ENCODE peak calls at places on chromosomes 2 and 18, in eight cellular contexts. One of them, this sample, is unnamed.

GRCh38 chr18:11377766-11378540 is 228.6 kb upstream of the PIEZO2 start:
- DNase-seq in GM23248: no peak
- DNase-seq in HCT116: no peak
- DNase-seq in H9: no peak
- DNase-seq in trophoblast cell: no peak
- DNase-seq in fibroblast of lung: no peak
- DNase-seq in IMR-90: no peak
- DNase-seq in endothelial cell of umbilical vein: no peak
- DNase-seq in this sample: no peak

GRCh38 chr2:141027221-141027620 is 1103.6 kb downstream of the LRP1B start:
- DNase-seq in trophoblast cell: no peak
- DNase-seq in fibroblast of lung: no peak
- DNase-seq in endothelial cell of umbilical vein: peak; percentile 60
- DNase-seq in IMR-90: no peak
- DNase-seq in GM23248: no peak
- DNase-seq in HCT116: no peak
- DNase-seq in H9: no peak
- DNase-seq in this sample: peak; percentile 2

GRCh38 chr2:222381556-222381955 is 42.8 kb upstream of the SGPP2 start:
- DNase-seq in HCT116: no peak
- DNase-seq in trophoblast cell: no peak
- DNase-seq in endothelial cell of umbilical vein: no peak
- DNase-seq in fibroblast of lung: no peak
- DNase-seq in IMR-90: no peak
- DNase-seq in H9: no peak
- DNase-seq in GM23248: no peak
- DNase-seq in this sample: no peak

GRCh38 chr2:186757009-186757408 is 63.1 kb downstream of the FAM171B start:
- DNase-seq in GM23248: no peak
- DNase-seq in H9: no peak
- DNase-seq in endothelial cell of umbilical vein: peak; percentile 32
- DNase-seq in IMR-90: no peak
- DNase-seq in fibroblast of lung: no peak
- DNase-seq in HCT116: no peak
- DNase-seq in trophoblast cell: no peak
- DNase-seq in this sample: no peak

GRCh38 chr2:151071906-151072305 is 189.8 kb downstream of the RBM43 start:
- DNase-seq in trophoblast cell: no peak
- DNase-seq in IMR-90: peak; percentile 35
- DNase-seq in endothelial cell of umbilical vein: no peak
- DNase-seq in H9: no peak
- DNase-seq in fibroblast of lung: no peak
- DNase-seq in GM23248: peak; percentile 34
- DNase-seq in HCT116: no peak
- DNase-seq in this sample: no peak

GRCh38 chr2:233288663-233289062 is 19.0 kb upstream of the SAG start:
- DNase-seq in endothelial cell of umbilical vein: no peak
- DNase-seq in IMR-90: no peak
- DNase-seq in trophoblast cell: no peak
- DNase-seq in fibroblast of lung: no peak
- DNase-seq in HCT116: no peak
- DNase-seq in GM23248: no peak
- DNase-seq in H9: no peak
- DNase-seq in this sample: no peak

GRCh38 chr2:241157841-241158545 is 7.7 kb downstream of the PPP1R7 start:
- DNase-seq in IMR-90: peak; percentile 71
- DNase-seq in GM23248: peak; percentile 68
- DNase-seq in H9: no peak
- DNase-seq in fibroblast of lung: peak; percentile 45
- DNase-seq in endothelial cell of umbilical vein: peak; percentile 30
- DNase-seq in trophoblast cell: no peak
- DNase-seq in HCT116: no peak
- DNase-seq in this sample: no peak

GRCh38 chr2:57429821-57430220 is 616.8 kb upstream of the VRK2 start:
- DNase-seq in HCT116: no peak
- DNase-seq in H9: no peak
- DNase-seq in fibroblast of lung: no peak
- DNase-seq in IMR-90: no peak
- DNase-seq in trophoblast cell: no peak
- DNase-seq in endothelial cell of umbilical vein: no peak
- DNase-seq in GM23248: no peak
- DNase-seq in this sample: no peak

GRCh38 chr18:39764848-39765247 is 2190.2 kb upstream of the PIK3C3 start:
- DNase-seq in HCT116: no peak
- DNase-seq in H9: no peak
- DNase-seq in IMR-90: no peak
- DNase-seq in fibroblast of lung: no peak
- DNase-seq in GM23248: no peak
- DNase-seq in trophoblast cell: no peak
- DNase-seq in endothelial cell of umbilical vein: no peak
- DNase-seq in this sample: no peak

GRCh38 chr2:191815010-191815409 is 31.9 kb downstream of the CAVIN2 start:
- DNase-seq in fibroblast of lung: no peak
- DNase-seq in IMR-90: no peak
- DNase-seq in H9: no peak
- DNase-seq in endothelial cell of umbilical vein: no peak
- DNase-seq in trophoblast cell: no peak
- DNase-seq in HCT116: no peak
- DNase-seq in GM23248: no peak
- DNase-seq in this sample: no peak

GRCh38 chr2:191818133-191818532 is 28.8 kb downstream of the CAVIN2 start:
- DNase-seq in endothelial cell of umbilical vein: no peak
- DNase-seq in IMR-90: no peak
- DNase-seq in trophoblast cell: no peak
- DNase-seq in HCT116: no peak
- DNase-seq in GM23248: no peak
- DNase-seq in H9: no peak
- DNase-seq in fibroblast of lung: no peak
- DNase-seq in this sample: no peak

GRCh38 chr2:191824403-191824802 is 22.5 kb downstream of the CAVIN2 start:
- DNase-seq in H9: no peak
- DNase-seq in endothelial cell of umbilical vein: no peak
- DNase-seq in fibroblast of lung: peak; percentile 23
- DNase-seq in trophoblast cell: no peak
- DNase-seq in GM23248: peak; percentile 30
- DNase-seq in IMR-90: peak; percentile 21
- DNase-seq in HCT116: no peak
- DNase-seq in this sample: no peak

GRCh38 chr2:191821078-191821477 is 25.8 kb downstream of the CAVIN2 start:
- DNase-seq in HCT116: no peak
- DNase-seq in trophoblast cell: no peak
- DNase-seq in GM23248: no peak
- DNase-seq in fibroblast of lung: no peak
- DNase-seq in H9: no peak
- DNase-seq in IMR-90: no peak
- DNase-seq in endothelial cell of umbilical vein: no peak
- DNase-seq in this sample: no peak

DNA sequence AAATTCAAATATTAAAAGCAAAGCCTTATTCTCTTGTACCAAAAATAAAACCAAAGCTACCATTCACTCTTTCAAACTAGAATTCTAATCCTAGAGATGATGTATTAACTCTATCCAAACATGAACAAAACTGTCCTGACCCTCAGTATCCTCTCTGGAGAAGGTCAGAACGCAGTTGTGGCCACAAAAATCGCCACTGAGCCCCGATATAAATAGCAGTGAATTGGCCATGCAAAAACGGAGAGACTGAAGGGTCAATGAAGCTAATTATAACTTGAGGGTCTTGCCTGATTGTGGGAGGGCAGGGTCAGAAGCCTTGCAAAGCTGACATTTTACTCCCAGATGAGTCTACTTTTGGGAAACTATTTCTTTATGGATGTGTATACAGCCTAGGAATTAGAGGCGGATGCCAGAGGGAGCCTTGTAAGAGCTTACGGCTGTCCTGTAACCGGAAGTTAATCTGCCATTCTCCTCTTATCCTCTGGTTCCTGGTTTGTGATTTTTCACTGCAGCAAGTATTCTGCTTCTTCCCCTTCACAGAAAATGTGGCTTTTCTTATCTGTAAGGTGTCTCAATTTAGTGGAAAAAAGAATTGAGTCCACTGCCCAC is 28.1 kb downstream of the CAVIN2 start:
- DNase-seq in IMR-90: no peak
- DNase-seq in trophoblast cell: no peak
- DNase-seq in GM23248: no peak
- DNase-seq in HCT116: no peak
- DNase-seq in H9: no peak
- DNase-seq in endothelial cell of umbilical vein: peak; percentile 24
- DNase-seq in fibroblast of lung: peak; percentile 40
- DNase-seq in this sample: no peak
- H2AFZ ChIP-seq in IMR-90: peak overlapping the region; percentile 47
- H2AFZ ChIP-seq in trophoblast cell: no peak overlapping the region
- H2AFZ ChIP-seq in GM23248: no peak overlapping the region
- H2AFZ ChIP-seq in HCT116: no peak overlapping the region
- H2AFZ ChIP-seq in H9: no peak overlapping the region
- H2AFZ ChIP-seq in endothelial cell of umbilical vein: peak overlapping the region; percentile 66
- H2AFZ ChIP-seq in fibroblast of lung: peak overlapping the region; percentile 66
- H2AFZ ChIP-seq in this sample: no peak overlapping the region

GRCh38 chr2:236241181-236242056 is 22.8 kb downstream of the ASB18 start:
- DNase-seq in trophoblast cell: no peak
- DNase-seq in H9: no peak
- DNase-seq in HCT116: no peak
- DNase-seq in fibroblast of lung: no peak
- DNase-seq in GM23248: no peak
- DNase-seq in IMR-90: no peak
- DNase-seq in endothelial cell of umbilical vein: no peak
- DNase-seq in this sample: no peak

GRCh38 chr2:236240228-236240990 is 23.8 kb downstream of the ASB18 start:
- DNase-seq in HCT116: no peak
- DNase-seq in endothelial cell of umbilical vein: no peak
- DNase-seq in GM23248: no peak
- DNase-seq in trophoblast cell: peak; percentile 84
- DNase-seq in H9: no peak
- DNase-seq in IMR-90: peak; percentile 31
- DNase-seq in fibroblast of lung: peak; percentile 66
- DNase-seq in this sample: no peak

GRCh38 chr2:236238756-236239155 is 25.4 kb downstream of the ASB18 start:
- DNase-seq in H9: no peak
- DNase-seq in GM23248: no peak
- DNase-seq in HCT116: no peak
- DNase-seq in trophoblast cell: peak; percentile 55
- DNase-seq in IMR-90: no peak
- DNase-seq in endothelial cell of umbilical vein: no peak
- DNase-seq in fibroblast of lung: no peak
- DNase-seq in this sample: no peak

GRCh38 chr2:236237468-236238190 is 26.6 kb downstream of the ASB18 start:
- DNase-seq in endothelial cell of umbilical vein: no peak
- DNase-seq in GM23248: no peak
- DNase-seq in H9: peak; percentile 63
- DNase-seq in fibroblast of lung: no peak
- DNase-seq in IMR-90: no peak
- DNase-seq in trophoblast cell: no peak
- DNase-seq in HCT116: no peak
- DNase-seq in this sample: no peak

GRCh38 chr2:236239276-236240065 is 24.7 kb downstream of the ASB18 start:
- DNase-seq in H9: no peak
- DNase-seq in trophoblast cell: no peak
- DNase-seq in HCT116: no peak
- DNase-seq in IMR-90: no peak
- DNase-seq in endothelial cell of umbilical vein: no peak
- DNase-seq in GM23248: no peak
- DNase-seq in fibroblast of lung: no peak
- DNase-seq in this sample: no peak
- H2AFZ ChIP-seq in H9: no peak overlapping the region
- H2AFZ ChIP-seq in trophoblast cell: no peak overlapping the region
- H2AFZ ChIP-seq in HCT116: no peak overlapping the region
- H2AFZ ChIP-seq in IMR-90: peak overlapping the region; percentile 52
- H2AFZ ChIP-seq in endothelial cell of umbilical vein: no peak overlapping the region
- H2AFZ ChIP-seq in GM23248: no peak overlapping the region
- H2AFZ ChIP-seq in fibroblast of lung: no peak overlapping the region
- H2AFZ ChIP-seq in this sample: no peak overlapping the region

GRCh38 chr18:47265197-47265596 is 13.7 kb upstream of the SKOR2 start:
- DNase-seq in HCT116: no peak
- DNase-seq in endothelial cell of umbilical vein: no peak
- DNase-seq in H9: no peak
- DNase-seq in trophoblast cell: no peak
- DNase-seq in fibroblast of lung: peak; percentile 64
- DNase-seq in GM23248: peak; percentile 54
- DNase-seq in IMR-90: peak; percentile 1
- DNase-seq in this sample: no peak

GRCh38 chr18:47262397-47263196 is 11.1 kb upstream of the SKOR2 start:
- DNase-seq in IMR-90: no peak
- DNase-seq in HCT116: no peak
- DNase-seq in H9: peak; percentile 33
- DNase-seq in trophoblast cell: no peak
- DNase-seq in endothelial cell of umbilical vein: no peak
- DNase-seq in GM23248: no peak
- DNase-seq in fibroblast of lung: no peak
- DNase-seq in this sample: no peak

GRCh38 chr18:47263828-47264314 is 12.4 kb upstream of the SKOR2 start:
- DNase-seq in GM23248: no peak
- DNase-seq in endothelial cell of umbilical vein: no peak
- DNase-seq in trophoblast cell: no peak
- DNase-seq in fibroblast of lung: no peak
- DNase-seq in H9: peak; percentile 53
- DNase-seq in HCT116: no peak
- DNase-seq in IMR-90: no peak
- DNase-seq in this sample: no peak

GRCh38 chr18:47261902-47262301 is 10.4 kb upstream of the SKOR2 start:
- DNase-seq in trophoblast cell: no peak
- DNase-seq in fibroblast of lung: no peak
- DNase-seq in H9: no peak
- DNase-seq in GM23248: no peak
- DNase-seq in endothelial cell of umbilical vein: no peak
- DNase-seq in HCT116: no peak
- DNase-seq in IMR-90: no peak
- DNase-seq in this sample: no peak

GRCh38 chr18:47263197-47263827 is 11.9 kb upstream of the SKOR2 start:
- DNase-seq in H9: peak; percentile 80
- DNase-seq in GM23248: no peak
- DNase-seq in trophoblast cell: no peak
- DNase-seq in HCT116: no peak
- DNase-seq in endothelial cell of umbilical vein: no peak
- DNase-seq in IMR-90: no peak
- DNase-seq in fibroblast of lung: no peak
- DNase-seq in this sample: no peak
- H2AFZ ChIP-seq in H9: no peak overlapping the region
- H2AFZ ChIP-seq in GM23248: no peak overlapping the region
- H2AFZ ChIP-seq in trophoblast cell: peak overlapping the region; percentile 15
- H2AFZ ChIP-seq in HCT116: no peak overlapping the region
- H2AFZ ChIP-seq in endothelial cell of umbilical vein: no peak overlapping the region
- H2AFZ ChIP-seq in IMR-90: no peak overlapping the region
- H2AFZ ChIP-seq in fibroblast of lung: no peak overlapping the region
- H2AFZ ChIP-seq in this sample: no peak overlapping the region

GRCh38 chr2:180849851-180850250 is 130.6 kb upstream of the UBE2E3 start:
- DNase-seq in H9: no peak
- DNase-seq in IMR-90: no peak
- DNase-seq in fibroblast of lung: no peak
- DNase-seq in endothelial cell of umbilical vein: no peak
- DNase-seq in HCT116: no peak
- DNase-seq in GM23248: no peak
- DNase-seq in trophoblast cell: no peak
- DNase-seq in this sample: no peak

GRCh38 chr2:180847073-180847472 is 133.3 kb upstream of the UBE2E3 start:
- DNase-seq in HCT116: no peak
- DNase-seq in H9: no peak
- DNase-seq in trophoblast cell: no peak
- DNase-seq in GM23248: peak; percentile 4
- DNase-seq in fibroblast of lung: no peak
- DNase-seq in endothelial cell of umbilical vein: no peak
- DNase-seq in IMR-90: no peak
- DNase-seq in this sample: no peak

GRCh38 chr2:180848393-180848792 is 132.0 kb upstream of the UBE2E3 start:
- DNase-seq in trophoblast cell: no peak
- DNase-seq in GM23248: no peak
- DNase-seq in fibroblast of lung: no peak
- DNase-seq in H9: no peak
- DNase-seq in HCT116: no peak
- DNase-seq in endothelial cell of umbilical vein: no peak
- DNase-seq in IMR-90: no peak
- DNase-seq in this sample: peak; percentile 72
- H2AFZ ChIP-seq in trophoblast cell: no peak overlapping the region
- H2AFZ ChIP-seq in GM23248: no peak overlapping the region
- H2AFZ ChIP-seq in fibroblast of lung: no peak overlapping the region
- H2AFZ ChIP-seq in H9: no peak overlapping the region
- H2AFZ ChIP-seq in HCT116: peak overlapping the region; percentile 65
- H2AFZ ChIP-seq in endothelial cell of umbilical vein: no peak overlapping the region
- H2AFZ ChIP-seq in IMR-90: no peak overlapping the region
- H2AFZ ChIP-seq in this sample: peak overlapping the region; percentile 78